ENCODE peak calls at places on chromosome 22, in nine cellular contexts. One of them, this sample, is unnamed.

GRCh38 chr22:45553333-45554039 is 50.8 kb downstream of the FBLN1 start:
- DNase-seq in NCI-H524 treated with DMSO at 0.1 percent for 48 hours: no peak
- DNase-seq in AG10803: peak
- DNase-seq in GOT3: no peak
- DNase-seq in activated T-helper 1 cell treated with anti-CD3 and anti-CD28 coated beads, Interleukin-2, amount 50 U/mL, for 16 hours: no peak
- DNase-seq in HEK293T: peak
- DNase-seq in HS-5: no peak
- DNase-seq in activated CD8-positive, alpha-beta memory T cell treated with anti-CD3 and anti-CD28 coated beads, Interleukin-2, amount 50 U/mL, for 4 hours: peak
- DNase-seq in non-pigmented ciliary epithelial cell: peak
- DNase-seq in this sample: peak

GRCh38 chr22:49817359-49817758 is 10.3 kb downstream of the BRD1 start:
- DNase-seq in NCI-H524 treated with DMSO at 0.1 percent for 48 hours: no peak
- DNase-seq in AG10803: no peak
- DNase-seq in GOT3: no peak
- DNase-seq in activated T-helper 1 cell treated with anti-CD3 and anti-CD28 coated beads, Interleukin-2, amount 50 U/mL, for 16 hours: no peak
- DNase-seq in HEK293T: no peak
- DNase-seq in HS-5: no peak
- DNase-seq in activated CD8-positive, alpha-beta memory T cell treated with anti-CD3 and anti-CD28 coated beads, Interleukin-2, amount 50 U/mL, for 4 hours: no peak
- DNase-seq in non-pigmented ciliary epithelial cell: no peak
- DNase-seq in this sample: no peak

GRCh38 chr22:36143066-36143815 is 17.3 kb downstream of the APOL3 start:
- DNase-seq in NCI-H524 treated with DMSO at 0.1 percent for 48 hours: no peak
- DNase-seq in AG10803: no peak
- DNase-seq in GOT3: no peak
- DNase-seq in activated T-helper 1 cell treated with anti-CD3 and anti-CD28 coated beads, Interleukin-2, amount 50 U/mL, for 16 hours: no peak
- DNase-seq in HEK293T: no peak
- DNase-seq in HS-5: no peak
- DNase-seq in activated CD8-positive, alpha-beta memory T cell treated with anti-CD3 and anti-CD28 coated beads, Interleukin-2, amount 50 U/mL, for 4 hours: no peak
- DNase-seq in non-pigmented ciliary epithelial cell: no peak
- DNase-seq in this sample: no peak

GRCh38 chr22:17489101-17489500 is 74.2 kb upstream of the SLC25A18 start:
- DNase-seq in NCI-H524 treated with DMSO at 0.1 percent for 48 hours: no peak
- DNase-seq in AG10803: no peak
- DNase-seq in GOT3: no peak
- DNase-seq in activated T-helper 1 cell treated with anti-CD3 and anti-CD28 coated beads, Interleukin-2, amount 50 U/mL, for 16 hours: no peak
- DNase-seq in HEK293T: no peak
- DNase-seq in HS-5: no peak
- DNase-seq in activated CD8-positive, alpha-beta memory T cell treated with anti-CD3 and anti-CD28 coated beads, Interleukin-2, amount 50 U/mL, for 4 hours: no peak
- DNase-seq in non-pigmented ciliary epithelial cell: no peak
- DNase-seq in this sample: no peak

GRCh38 chr22:39607093-39607492 is 36.5 kb downstream of the CACNA1I start:
- DNase-seq in NCI-H524 treated with DMSO at 0.1 percent for 48 hours: no peak
- DNase-seq in AG10803: no peak
- DNase-seq in GOT3: no peak
- DNase-seq in activated T-helper 1 cell treated with anti-CD3 and anti-CD28 coated beads, Interleukin-2, amount 50 U/mL, for 16 hours: no peak
- DNase-seq in HEK293T: no peak
- DNase-seq in HS-5: no peak
- DNase-seq in activated CD8-positive, alpha-beta memory T cell treated with anti-CD3 and anti-CD28 coated beads, Interleukin-2, amount 50 U/mL, for 4 hours: no peak
- DNase-seq in non-pigmented ciliary epithelial cell: no peak
- DNase-seq in this sample: no peak

GRCh38 chr22:25122136-25122764 is 77.4 kb upstream of the CRYBB3 start:
- DNase-seq in NCI-H524 treated with DMSO at 0.1 percent for 48 hours: no peak
- DNase-seq in AG10803: no peak
- DNase-seq in GOT3: no peak
- DNase-seq in activated T-helper 1 cell treated with anti-CD3 and anti-CD28 coated beads, Interleukin-2, amount 50 U/mL, for 16 hours: no peak
- DNase-seq in HEK293T: no peak
- DNase-seq in HS-5: no peak
- DNase-seq in activated CD8-positive, alpha-beta memory T cell treated with anti-CD3 and anti-CD28 coated beads, Interleukin-2, amount 50 U/mL, for 4 hours: no peak
- DNase-seq in non-pigmented ciliary epithelial cell: no peak
- DNase-seq in this sample: no peak

GRCh38 chr22:27113211-27114030 is 456.0 kb downstream of the MIAT start:
- DNase-seq in NCI-H524 treated with DMSO at 0.1 percent for 48 hours: no peak
- DNase-seq in AG10803: peak
- DNase-seq in GOT3: peak
- DNase-seq in activated T-helper 1 cell treated with anti-CD3 and anti-CD28 coated beads, Interleukin-2, amount 50 U/mL, for 16 hours: no peak
- DNase-seq in HEK293T: no peak
- DNase-seq in HS-5: peak
- DNase-seq in activated CD8-positive, alpha-beta memory T cell treated with anti-CD3 and anti-CD28 coated beads, Interleukin-2, amount 50 U/mL, for 4 hours: no peak
- DNase-seq in non-pigmented ciliary epithelial cell: peak
- DNase-seq in this sample: peak

GRCh38 chr22:22748297-22748743 is 103.9 kb downstream of the GGTLC2 start:
- DNase-seq in NCI-H524 treated with DMSO at 0.1 percent for 48 hours: no peak
- DNase-seq in AG10803: peak
- DNase-seq in GOT3: no peak
- DNase-seq in activated T-helper 1 cell treated with anti-CD3 and anti-CD28 coated beads, Interleukin-2, amount 50 U/mL, for 16 hours: no peak
- DNase-seq in HEK293T: peak
- DNase-seq in HS-5: no peak
- DNase-seq in activated CD8-positive, alpha-beta memory T cell treated with anti-CD3 and anti-CD28 coated beads, Interleukin-2, amount 50 U/mL, for 4 hours: peak
- DNase-seq in non-pigmented ciliary epithelial cell: no peak
- DNase-seq in this sample: peak

GRCh38 chr22:47051435-47052175 is 289.2 kb downstream of the TBC1D22A start:
- DNase-seq in NCI-H524 treated with DMSO at 0.1 percent for 48 hours: no peak
- DNase-seq in AG10803: no peak
- DNase-seq in GOT3: no peak
- DNase-seq in activated T-helper 1 cell treated with anti-CD3 and anti-CD28 coated beads, Interleukin-2, amount 50 U/mL, for 16 hours: no peak
- DNase-seq in HEK293T: no peak
- DNase-seq in HS-5: no peak
- DNase-seq in activated CD8-positive, alpha-beta memory T cell treated with anti-CD3 and anti-CD28 coated beads, Interleukin-2, amount 50 U/mL, for 4 hours: no peak
- DNase-seq in non-pigmented ciliary epithelial cell: no peak
- DNase-seq in this sample: peak

GRCh38 chr22:19275513-19275912 is 16.0 kb downstream of the CLTCL1 start:
- DNase-seq in NCI-H524 treated with DMSO at 0.1 percent for 48 hours: no peak
- DNase-seq in AG10803: no peak
- DNase-seq in GOT3: no peak
- DNase-seq in activated T-helper 1 cell treated with anti-CD3 and anti-CD28 coated beads, Interleukin-2, amount 50 U/mL, for 16 hours: no peak
- DNase-seq in HEK293T: no peak
- DNase-seq in HS-5: no peak
- DNase-seq in activated CD8-positive, alpha-beta memory T cell treated with anti-CD3 and anti-CD28 coated beads, Interleukin-2, amount 50 U/mL, for 4 hours: no peak
- DNase-seq in non-pigmented ciliary epithelial cell: no peak
- DNase-seq in this sample: no peak